ENCODE peak calls at places on chromosomes 4 and X, in six cellular contexts. One of them, this sample, is unnamed.

GRCh38 chrX:56788229-56788628 is 59.2 kb downstream of the NBDY start:
- DNase-seq in upper lobe of left lung: no peak
- DNase-seq in tibial nerve: no peak
- DNase-seq in mammary epithelial cell: no peak
- DNase-seq in AG04450: no peak
- DNase-seq in cardiac muscle cell: no peak
- DNase-seq in this sample: peak; percentile 65

GRCh38 chrX:136710324-136710951 is 62.5 kb downstream of the CD40LG start:
- DNase-seq in cardiac muscle cell: no peak
- DNase-seq in mammary epithelial cell: peak; percentile 63
- DNase-seq in AG04450: no peak
- DNase-seq in upper lobe of left lung: no peak
- DNase-seq in tibial nerve: no peak
- DNase-seq in this sample: no peak

GRCh38 chr4:151854731-151855130 is 93.9 kb upstream of the GATB start:
- DNase-seq in tibial nerve: no peak
- DNase-seq in cardiac muscle cell: no peak
- DNase-seq in AG04450: peak; percentile 2
- DNase-seq in upper lobe of left lung: no peak
- DNase-seq in mammary epithelial cell: no peak
- DNase-seq in this sample: no peak

GRCh38 chr4:23775694-23776093 is 114.2 kb downstream of the PPARGC1A start:
- DNase-seq in cardiac muscle cell: no peak
- DNase-seq in AG04450: no peak
- DNase-seq in mammary epithelial cell: peak; percentile 1
- DNase-seq in tibial nerve: no peak
- DNase-seq in upper lobe of left lung: no peak
- DNase-seq in this sample: no peak

GRCh38 chr4:3046149-3046548 is 28.2 kb downstream of the HTT-AS start:
- DNase-seq in mammary epithelial cell: no peak
- DNase-seq in AG04450: no peak
- DNase-seq in upper lobe of left lung: no peak
- DNase-seq in tibial nerve: no peak
- DNase-seq in cardiac muscle cell: no peak
- DNase-seq in this sample: peak; percentile 50

GRCh38 chr4:17702666-17703065 is 78.8 kb downstream of the FAM184B start:
- DNase-seq in tibial nerve: no peak
- DNase-seq in cardiac muscle cell: no peak
- DNase-seq in AG04450: no peak
- DNase-seq in upper lobe of left lung: no peak
- DNase-seq in mammary epithelial cell: no peak
- DNase-seq in this sample: no peak

GRCh38 chr4:42570221-42570620 is 86.7 kb downstream of the ATP8A1 start:
- DNase-seq in upper lobe of left lung: no peak
- DNase-seq in tibial nerve: no peak
- DNase-seq in cardiac muscle cell: no peak
- DNase-seq in mammary epithelial cell: no peak
- DNase-seq in AG04450: no peak
- DNase-seq in this sample: no peak

GRCh38 chrX:150253946-150254615 is 109.0 kb upstream of the MAMLD1 start:
- DNase-seq in mammary epithelial cell: no peak
- DNase-seq in AG04450: no peak
- DNase-seq in cardiac muscle cell: no peak
- DNase-seq in upper lobe of left lung: no peak
- DNase-seq in tibial nerve: no peak
- DNase-seq in this sample: peak; percentile 38

GRCh38 chr4:32133141-32133540 is 1413.0 kb downstream of the PCDH7 start:
- DNase-seq in upper lobe of left lung: no peak
- DNase-seq in tibial nerve: no peak
- DNase-seq in cardiac muscle cell: no peak
- DNase-seq in mammary epithelial cell: peak; percentile 61
- DNase-seq in AG04450: no peak
- DNase-seq in this sample: no peak

GRCh38 chr4:78928835-78929234 is 10.4 kb downstream of the PAQR3 start:
- DNase-seq in AG04450: no peak
- DNase-seq in upper lobe of left lung: no peak
- DNase-seq in mammary epithelial cell: no peak
- DNase-seq in tibial nerve: no peak
- DNase-seq in cardiac muscle cell: no peak
- DNase-seq in this sample: no peak

GRCh38 chrX:350534-351321 is 32.1 kb upstream of the GTPBP6 start:
- DNase-seq in AG04450: no peak
- DNase-seq in mammary epithelial cell: no peak
- DNase-seq in upper lobe of left lung: peak; percentile 79
- DNase-seq in tibial nerve: no peak
- DNase-seq in cardiac muscle cell: no peak
- DNase-seq in this sample: no peak

GRCh38 chr4:154349829-154350228 is 141.8 kb downstream of the DCHS2 start:
- DNase-seq in mammary epithelial cell: peak; percentile 10
- DNase-seq in cardiac muscle cell: peak; percentile 49
- DNase-seq in upper lobe of left lung: no peak
- DNase-seq in AG04450: no peak
- DNase-seq in tibial nerve: no peak
- DNase-seq in this sample: no peak

GRCh38 chr4:107913283-107913899 is 18.0 kb upstream of the CYP2U1 start:
- DNase-seq in cardiac muscle cell: peak; percentile 76
- DNase-seq in mammary epithelial cell: peak; percentile 62
- DNase-seq in AG04450: peak; percentile 50
- DNase-seq in tibial nerve: no peak
- DNase-seq in upper lobe of left lung: no peak
- DNase-seq in this sample: no peak

GRCh38 chr4:180363817-180364216 is 1879.4 kb upstream of the TENM3 start:
- DNase-seq in cardiac muscle cell: no peak
- DNase-seq in AG04450: no peak
- DNase-seq in upper lobe of left lung: no peak
- DNase-seq in mammary epithelial cell: peak; percentile 18
- DNase-seq in tibial nerve: no peak
- DNase-seq in this sample: no peak

GRCh38 chr4:17647927-17648326 is 33.5 kb downstream of the MED28 start:
- DNase-seq in AG04450: no peak
- DNase-seq in mammary epithelial cell: no peak
- DNase-seq in upper lobe of left lung: no peak
- DNase-seq in tibial nerve: no peak
- DNase-seq in cardiac muscle cell: no peak
- DNase-seq in this sample: no peak

GRCh38 chrX:13747836-13748235 is 13.3 kb downstream of the OFD1 start:
- DNase-seq in AG04450: peak; percentile 29
- DNase-seq in upper lobe of left lung: no peak
- DNase-seq in cardiac muscle cell: peak; percentile 60
- DNase-seq in tibial nerve: no peak
- DNase-seq in mammary epithelial cell: peak; percentile 59
- DNase-seq in this sample: no peak

GRCh38 chrX:74949717-74950116 is 24.5 kb upstream of the NEXMIF start:
- DNase-seq in mammary epithelial cell: no peak
- DNase-seq in upper lobe of left lung: no peak
- DNase-seq in AG04450: no peak
- DNase-seq in tibial nerve: no peak
- DNase-seq in cardiac muscle cell: no peak
- DNase-seq in this sample: no peak

GRCh38 chr4:152079543-152080293 is 318.9 kb upstream of the GATB start:
- DNase-seq in cardiac muscle cell: no peak
- DNase-seq in upper lobe of left lung: no peak
- DNase-seq in AG04450: no peak
- DNase-seq in tibial nerve: no peak
- DNase-seq in mammary epithelial cell: no peak
- DNase-seq in this sample: no peak

GRCh38 chr4:119281374-119281773 is 40.6 kb downstream of the FABP2 start:
- DNase-seq in upper lobe of left lung: no peak
- DNase-seq in AG04450: no peak
- DNase-seq in cardiac muscle cell: no peak
- DNase-seq in tibial nerve: no peak
- DNase-seq in mammary epithelial cell: no peak
- DNase-seq in this sample: no peak

GRCh38 chr4:7027284-7027683 is 15.9 kb upstream of the TADA2B start:
- DNase-seq in upper lobe of left lung: no peak
- DNase-seq in mammary epithelial cell: no peak
- DNase-seq in AG04450: no peak
- DNase-seq in tibial nerve: no peak
- DNase-seq in cardiac muscle cell: no peak
- DNase-seq in this sample: no peak

GRCh38 chrX:1264556-1264955 is 4.1 kb upstream of the CSF2RA start:
- DNase-seq in upper lobe of left lung: no peak
- DNase-seq in mammary epithelial cell: peak; percentile 11
- DNase-seq in AG04450: no peak
- DNase-seq in cardiac muscle cell: no peak
- DNase-seq in tibial nerve: no peak
- DNase-seq in this sample: no peak

GRCh38 chrX:1925053-1925481 is 310.2 kb downstream of the ASMT start:
- DNase-seq in tibial nerve: no peak
- DNase-seq in mammary epithelial cell: no peak
- DNase-seq in upper lobe of left lung: no peak
- DNase-seq in AG04450: no peak
- DNase-seq in cardiac muscle cell: peak; percentile 19
- DNase-seq in this sample: no peak

GRCh38 chrX:5458300-5458699 is 770.4 kb downstream of the NLGN4X start:
- DNase-seq in mammary epithelial cell: no peak
- DNase-seq in AG04450: no peak
- DNase-seq in tibial nerve: no peak
- DNase-seq in upper lobe of left lung: no peak
- DNase-seq in cardiac muscle cell: peak; percentile 7
- DNase-seq in this sample: no peak

GRCh38 chr4:188439641-188440311 is 300.5 kb downstream of the TRIML1 start:
- DNase-seq in mammary epithelial cell: peak; percentile 86
- DNase-seq in upper lobe of left lung: no peak
- DNase-seq in AG04450: no peak
- DNase-seq in cardiac muscle cell: peak; percentile 41
- DNase-seq in tibial nerve: no peak
- DNase-seq in this sample: no peak

GRCh38 chr4:76293705-76294274 is 12.7 kb upstream of the STBD1 start:
- DNase-seq in mammary epithelial cell: no peak
- DNase-seq in tibial nerve: no peak
- DNase-seq in AG04450: no peak
- DNase-seq in upper lobe of left lung: no peak
- DNase-seq in cardiac muscle cell: no peak
- DNase-seq in this sample: no peak
- H3K27ac ChIP-seq in mammary epithelial cell: no peak overlapping the region
- H3K27ac ChIP-seq in tibial nerve: no peak overlapping the region
- H3K27ac ChIP-seq in AG04450: no peak overlapping the region
- H3K27ac ChIP-seq in upper lobe of left lung: peak overlapping the region; percentile 40
- H3K27ac ChIP-seq in cardiac muscle cell: no peak overlapping the region
- H3K27ac ChIP-seq in this sample: no peak overlapping the region

GRCh38 chr4:147731611-147732515 is at the start of gene ARHGAP10:
- DNase-seq in cardiac muscle cell: peak; percentile 84
- DNase-seq in tibial nerve: peak; percentile 42
- DNase-seq in upper lobe of left lung: peak; percentile 95
- DNase-seq in AG04450: peak; percentile 49
- DNase-seq in mammary epithelial cell: peak; percentile 82
- DNase-seq in this sample: peak; percentile 86

GRCh38 chr4:147732516-147733193 is 767 bp downstream of the ARHGAP10 start:
- DNase-seq in AG04450: no peak
- DNase-seq in tibial nerve: no peak
- DNase-seq in upper lobe of left lung: no peak
- DNase-seq in cardiac muscle cell: peak; percentile 75
- DNase-seq in mammary epithelial cell: peak; percentile 51
- DNase-seq in this sample: peak; percentile 75

GRCh38 chr4:147734496-147734895 is 2.6 kb downstream of the ARHGAP10 start:
- DNase-seq in mammary epithelial cell: no peak
- DNase-seq in tibial nerve: no peak
- DNase-seq in upper lobe of left lung: no peak
- DNase-seq in cardiac muscle cell: no peak
- DNase-seq in AG04450: no peak
- DNase-seq in this sample: no peak

GRCh38 chr4:147735413-147736301 is 3.8 kb downstream of the ARHGAP10 start:
- DNase-seq in mammary epithelial cell: no peak
- DNase-seq in AG04450: no peak
- DNase-seq in cardiac muscle cell: no peak
- DNase-seq in tibial nerve: no peak
- DNase-seq in upper lobe of left lung: no peak
- DNase-seq in this sample: no peak

DNA sequence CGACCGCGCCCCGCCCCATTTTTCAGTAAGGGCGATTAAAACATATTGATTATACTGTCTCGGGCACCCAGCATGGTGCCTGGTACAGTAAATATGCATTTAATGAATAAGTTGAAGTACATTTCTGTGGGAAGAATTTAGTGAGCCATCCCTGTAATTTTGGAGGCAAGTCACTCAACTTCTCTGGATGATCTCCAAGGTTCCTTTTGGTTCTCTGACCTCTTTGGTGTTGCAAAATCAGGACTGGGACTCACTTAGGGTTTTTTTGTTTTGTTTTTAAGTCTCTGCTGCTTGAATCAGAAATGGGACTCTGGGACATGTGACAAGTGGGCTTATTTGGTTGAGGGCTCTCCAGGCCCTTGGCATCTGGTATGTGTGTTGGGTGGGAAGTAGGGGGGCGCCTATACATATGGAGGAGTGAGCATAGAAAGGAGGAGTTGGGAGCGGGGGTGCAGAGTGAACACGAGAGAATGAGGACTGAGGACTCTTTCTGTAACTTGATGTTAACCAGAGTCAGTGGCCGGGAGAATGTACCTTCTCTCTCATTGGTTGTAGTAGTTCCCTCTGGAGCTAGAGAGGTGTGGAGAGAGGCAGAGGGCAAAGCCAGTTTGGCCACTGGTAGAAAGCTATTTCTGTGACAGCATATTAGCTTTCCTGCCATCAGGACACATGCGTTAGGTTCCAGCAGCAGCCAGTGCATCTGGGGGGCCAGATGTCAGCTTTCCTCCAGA is 1.9 kb downstream of the ARHGAP10 start:
- DNase-seq in mammary epithelial cell: peak; percentile 46
- DNase-seq in AG04450: no peak
- DNase-seq in upper lobe of left lung: no peak
- DNase-seq in tibial nerve: no peak
- DNase-seq in cardiac muscle cell: peak; percentile 52
- DNase-seq in this sample: peak; percentile 74
- TF ChIP-seq CTCF in mammary epithelial cell: no peak
- TF ChIP-seq CTCF in AG04450: no peak
- TF ChIP-seq CTCF in upper lobe of left lung: no peak
- TF ChIP-seq CTCF in tibial nerve: no peak
- TF ChIP-seq CTCF in cardiac muscle cell: no peak
- TF ChIP-seq CTCF in this sample: no peak

DNA sequence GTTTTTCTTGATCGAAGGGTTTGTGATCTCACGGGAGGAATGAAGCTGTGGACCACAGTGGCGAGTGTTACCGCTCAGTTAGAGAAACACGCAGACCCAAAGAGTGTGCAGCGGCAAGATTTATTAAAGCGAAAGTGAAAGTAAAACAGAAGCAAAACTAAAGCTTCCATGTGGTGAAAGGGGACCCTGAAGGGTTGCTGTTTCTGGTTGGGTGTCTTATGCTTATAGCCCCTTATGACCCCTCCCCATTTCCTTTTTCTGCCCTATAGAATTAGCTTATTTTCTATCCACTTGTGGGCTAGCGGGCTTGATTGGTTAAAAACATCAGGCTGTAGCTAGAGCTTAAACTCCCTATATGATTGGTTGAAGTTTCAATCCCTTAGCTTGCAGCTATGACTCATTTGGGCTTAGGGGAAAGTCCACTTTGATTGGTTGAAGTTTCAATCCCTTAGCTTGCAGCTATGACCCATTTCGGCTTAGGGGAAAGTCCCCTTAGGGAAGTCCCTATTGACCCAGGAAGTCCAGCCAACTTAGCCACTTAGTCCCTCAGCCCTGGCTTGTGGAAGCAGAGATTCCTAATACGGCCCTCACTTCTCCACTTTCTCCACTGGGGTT is 171.2 kb upstream of the NWD2 start:
- DNase-seq in AG04450: no peak
- DNase-seq in mammary epithelial cell: no peak
- DNase-seq in upper lobe of left lung: no peak
- DNase-seq in tibial nerve: no peak
- DNase-seq in cardiac muscle cell: no peak
- DNase-seq in this sample: no peak
- H3K4me3 ChIP-seq in AG04450: no peak overlapping the region
- H3K4me3 ChIP-seq in mammary epithelial cell: no peak overlapping the region
- H3K4me3 ChIP-seq in upper lobe of left lung: no peak overlapping the region
- H3K4me3 ChIP-seq in tibial nerve: no peak overlapping the region
- H3K4me3 ChIP-seq in cardiac muscle cell: no peak overlapping the region
- H3K4me3 ChIP-seq in this sample: no peak overlapping the region

GRCh38 chr4:124432500-124432899 is 280.0 kb downstream of the ANKRD50 start:
- DNase-seq in cardiac muscle cell: no peak
- DNase-seq in AG04450: no peak
- DNase-seq in tibial nerve: no peak
- DNase-seq in mammary epithelial cell: peak; percentile 35
- DNase-seq in upper lobe of left lung: no peak
- DNase-seq in this sample: no peak
- H3K27ac ChIP-seq in cardiac muscle cell: no peak overlapping the region
- H3K27ac ChIP-seq in AG04450: no peak overlapping the region
- H3K27ac ChIP-seq in tibial nerve: no peak overlapping the region
- H3K27ac ChIP-seq in mammary epithelial cell: no peak overlapping the region
- H3K27ac ChIP-seq in upper lobe of left lung: peak overlapping the region; percentile 17
- H3K27ac ChIP-seq in this sample: no peak overlapping the region

This sample was measured in coronary artery.